ENCODE peak calls at places on chromosomes 11 and 22, in seven cellular contexts. P is activated B cell treated with CpG ODN at 0.5 μM for 24 hours, T is putamen, Y is NCI-H460, V is nephron progenitor cell, J is HL-60, S is left cardiac atrium. L is an unnamed sample.

GRCh38 chr11:87281496-87281895 is 243.8 kb downstream of the TMEM135 start:
- DNase-seq in P (no peak), Y (peak), J (no peak), S (no peak), T (no peak), V (no peak), L (no peak)

GRCh38 chr11:89201138-89201537 is 23.5 kb downstream of the TYR start:
- DNase-seq in S (no peak), J (no peak), Y (no peak), V (no peak), P (no peak), T (no peak), L (no peak)

GRCh38 chr11:1236316-1237127 is 13.7 kb downstream of the MUC5B start:
- DNase-seq in T (no peak), S (peak), P (no peak), J (no peak), Y (no peak), V (peak), L (no peak)

GRCh38 chr11:39668640-39669039 is 1790.8 kb downstream of the LRRC4C start:
- DNase-seq in Y (no peak), J (no peak), S (no peak), V (no peak), P (no peak), T (no peak), L (no peak)

GRCh38 chr11:2777871-2778629 is 78.3 kb upstream of the KCNQ1OT1 start:
- DNase-seq in S (peak), P (peak), V (no peak), J (no peak), T (no peak), Y (no peak), L (no peak)

GRCh38 chr22:49368221-49368975 is 459.3 kb downstream of the BRD1 start:
- DNase-seq in P (no peak), V (no peak), Y (no peak), T (no peak), J (no peak), S (no peak), L (no peak)

GRCh38 chr11:121575250-121575962 is 122.6 kb upstream of the SORL1-AS1 start:
- DNase-seq in P (no peak), J (peak), V (no peak), S (peak), T (peak), Y (no peak), L (peak)

GRCh38 chr11:121534131-121535093 is 81.6 kb upstream of the SORL1-AS1 start:
- DNase-seq in T (peak), V (no peak), J (no peak), S (no peak), P (no peak), Y (no peak), L (no peak)

GRCh38 chr22:17213976-17214375 is 5.3 kb downstream of the ADA2 start:
- DNase-seq in Y (peak), T (no peak), S (peak), V (peak), P (no peak), J (peak), L (peak)

GRCh38 chr11:119361056-119361787 is 14.7 kb upstream of the MFRP start:
- DNase-seq in P (no peak), V (peak), Y (no peak), S (peak), T (peak), J (peak), L (peak)

GRCh38 chr22:30390974-30391691 is 3.9 kb upstream of the RNF215 start:
- DNase-seq in Y (peak), J (peak), T (peak), V (no peak), P (peak), S (peak), L (peak)

GRCh38 chr11:128936546-128937275 is 6.0 kb downstream of the TP53AIP1 start:
- DNase-seq in J (no peak), S (no peak), V (peak), P (no peak), Y (no peak), T (no peak), L (no peak)

GRCh38 chr11:210122-210802 is 2.8 kb downstream of the RIC8A start:
- DNase-seq in T (no peak), V (no peak), S (no peak), Y (no peak), P (no peak), J (no peak), L (no peak)

GRCh38 chr11:443542-444199 is 1.9 kb upstream of the ANO9 start:
- DNase-seq in T (no peak), S (peak), P (no peak), V (no peak), Y (no peak), J (no peak), L (no peak)

GRCh38 chr11:109864161-109864661 is 229.0 kb upstream of the ZC3H12C start:
- DNase-seq in S (no peak), Y (no peak), V (peak), J (no peak), P (no peak), T (no peak), L (no peak)

GRCh38 chr11:83256602-83257340 is 29.4 kb downstream of the CCDC90B start:
- DNase-seq in T (no peak), J (no peak), P (no peak), Y (no peak), V (no peak), S (no peak), L (no peak)

GRCh38 chr11:134625151-134625550 is 213.1 kb upstream of the B3GAT1 start:
- DNase-seq in T (no peak), J (no peak), Y (no peak), S (no peak), P (no peak), V (no peak), L (no peak)

GRCh38 chr11:84660257-84660656 is 966.9 kb downstream of the DLG2 start:
- DNase-seq in S (no peak), J (no peak), P (no peak), V (no peak), Y (no peak), T (no peak), L (no peak)

GRCh38 chr22:44597616-44598015 is 99.6 kb upstream of the RTL6 start:
- DNase-seq in P (no peak), S (no peak), T (no peak), V (peak), Y (no peak), J (no peak), L (no peak)

GRCh38 chr11:7559404-7560283 is 45.8 kb downstream of the PPFIBP2 start:
- DNase-seq in P (no peak), V (no peak), Y (no peak), S (no peak), T (no peak), J (no peak), L (no peak)

GRCh38 chr11:113896156-113896879 is 8.3 kb upstream of the HTR3B start:
- DNase-seq in S (peak), T (peak), J (peak), Y (peak), V (peak), P (no peak), L (no peak)

GRCh38 chr11:76721755-76722677 is 51.5 kb upstream of the LRRC32 start:
- DNase-seq in J (peak), T (peak), Y (peak), P (peak), S (peak), V (peak), L (peak)